ENCODE peak calls at places on chromosome 9, in nine cellular contexts. One of them, this sample, is unnamed. For H3K4me1, the result is how much of the 10 kb centered on the place peaks cover.

GRCh38 chr9:32596936-32597335 is 24.0 kb upstream of the NDUFB6 start:
- DNase-seq in stomach: no peak
- DNase-seq in SK-N-SH: no peak
- DNase-seq in sigmoid colon: no peak
- DNase-seq in suprapubic skin: no peak
- DNase-seq in HCT116: no peak
- DNase-seq in K562: no peak
- DNase-seq in spleen: no peak
- DNase-seq in H1: no peak
- DNase-seq in this sample: no peak

GRCh38 chr9:115640887-115641286 is 512.7 kb upstream of the PAPPA start:
- DNase-seq in stomach: no peak
- DNase-seq in SK-N-SH: no peak
- DNase-seq in sigmoid colon: no peak
- DNase-seq in suprapubic skin: no peak
- DNase-seq in HCT116: no peak
- DNase-seq in K562: no peak
- DNase-seq in spleen: no peak
- DNase-seq in H1: no peak
- DNase-seq in this sample: no peak

GRCh38 chr9:19998153-19998552 is 209.3 kb upstream of the SLC24A2 start:
- DNase-seq in stomach: no peak
- DNase-seq in SK-N-SH: no peak
- DNase-seq in sigmoid colon: no peak
- DNase-seq in suprapubic skin: no peak
- DNase-seq in HCT116: peak
- DNase-seq in K562: no peak
- DNase-seq in spleen: no peak
- DNase-seq in H1: no peak
- DNase-seq in this sample: no peak

GRCh38 chr9:22379272-22379671 is 67.4 kb upstream of the DMRTA1 start:
- DNase-seq in stomach: no peak
- DNase-seq in SK-N-SH: no peak
- DNase-seq in sigmoid colon: no peak
- DNase-seq in suprapubic skin: no peak
- DNase-seq in HCT116: no peak
- DNase-seq in K562: no peak
- DNase-seq in spleen: no peak
- DNase-seq in H1: no peak
- DNase-seq in this sample: no peak

GRCh38 chr9:117434568-117434967 is 19.7 kb upstream of the ASTN2 start:
- DNase-seq in stomach: no peak
- DNase-seq in SK-N-SH: no peak
- DNase-seq in sigmoid colon: no peak
- DNase-seq in suprapubic skin: no peak
- DNase-seq in HCT116: no peak
- DNase-seq in K562: no peak
- DNase-seq in spleen: no peak
- DNase-seq in H1: no peak
- DNase-seq in this sample: no peak

GRCh38 chr9:114588671-114589526 is 1.3 kb downstream of the ATP6V1G1 start:
- DNase-seq in stomach: no peak
- DNase-seq in SK-N-SH: no peak
- DNase-seq in sigmoid colon: no peak
- DNase-seq in suprapubic skin: no peak
- DNase-seq in HCT116: no peak
- DNase-seq in K562: peak
- DNase-seq in spleen: no peak
- DNase-seq in H1: no peak
- DNase-seq in this sample: no peak

GRCh38 chr9:33329117-33329563 is 38.8 kb downstream of the NFX1 start:
- DNase-seq in stomach: peak
- DNase-seq in SK-N-SH: no peak
- DNase-seq in sigmoid colon: peak
- DNase-seq in suprapubic skin: no peak
- DNase-seq in HCT116: no peak
- DNase-seq in K562: no peak
- DNase-seq in spleen: no peak
- DNase-seq in H1: no peak
- DNase-seq in this sample: peak

GRCh38 chr9:124078641-124079040 is 67.1 kb downstream of the LHX2 start:
- DNase-seq in stomach: no peak
- DNase-seq in SK-N-SH: no peak
- DNase-seq in sigmoid colon: no peak
- DNase-seq in suprapubic skin: no peak
- DNase-seq in HCT116: no peak
- DNase-seq in K562: no peak
- DNase-seq in spleen: no peak
- DNase-seq in H1: no peak
- DNase-seq in this sample: no peak

GRCh38 chr9:78109075-78109474 is 77.5 kb upstream of the GNAQ start:
- DNase-seq in stomach: no peak
- DNase-seq in SK-N-SH: no peak
- DNase-seq in sigmoid colon: no peak
- DNase-seq in suprapubic skin: no peak
- DNase-seq in HCT116: no peak
- DNase-seq in K562: no peak
- DNase-seq in spleen: no peak
- DNase-seq in H1: no peak
- DNase-seq in this sample: no peak

GRCh38 chr9:136488247-136489214 is 5.7 kb upstream of the SEC16A start:
- DNase-seq in stomach: peak
- DNase-seq in SK-N-SH: peak
- DNase-seq in sigmoid colon: peak
- DNase-seq in suprapubic skin: no peak
- DNase-seq in HCT116: no peak
- DNase-seq in K562: peak
- DNase-seq in spleen: peak
- DNase-seq in H1: peak
- DNase-seq in this sample: peak

GRCh38 chr9:33106827-33107621 is 30.6 kb upstream of the SMU1 start:
- DNase-seq in stomach: peak
- DNase-seq in SK-N-SH: no peak
- DNase-seq in sigmoid colon: peak
- DNase-seq in suprapubic skin: no peak
- DNase-seq in HCT116: no peak
- DNase-seq in K562: peak
- DNase-seq in spleen: no peak
- DNase-seq in H1: no peak
- DNase-seq in this sample: peak

GRCh38 chr9:93587651-93588347 is 11.4 kb downstream of the PHF2 start:
- DNase-seq in stomach: no peak
- DNase-seq in SK-N-SH: peak
- DNase-seq in sigmoid colon: no peak
- DNase-seq in suprapubic skin: peak
- DNase-seq in HCT116: no peak
- DNase-seq in K562: no peak
- DNase-seq in spleen: peak
- DNase-seq in H1: no peak
- DNase-seq in this sample: no peak

GRCh38 chr9:125851971-125852370 is 104.8 kb downstream of the PBX3 start:
- DNase-seq in stomach: no peak
- DNase-seq in SK-N-SH: no peak
- DNase-seq in sigmoid colon: no peak
- DNase-seq in suprapubic skin: no peak
- DNase-seq in HCT116: no peak
- DNase-seq in K562: no peak
- DNase-seq in spleen: no peak
- DNase-seq in H1: no peak
- DNase-seq in this sample: no peak

GRCh38 chr9:130017035-130017909 is 25.7 kb downstream of the FNBP1 start:
- DNase-seq in stomach: no peak
- DNase-seq in SK-N-SH: no peak
- DNase-seq in sigmoid colon: no peak
- DNase-seq in suprapubic skin: no peak
- DNase-seq in HCT116: no peak
- DNase-seq in K562: no peak
- DNase-seq in spleen: no peak
- DNase-seq in H1: no peak
- DNase-seq in this sample: no peak

GRCh38 chr9:31486630-31487029 is 897.8 kb upstream of the ACO1 start:
- DNase-seq in stomach: no peak
- DNase-seq in SK-N-SH: no peak
- DNase-seq in sigmoid colon: no peak
- DNase-seq in suprapubic skin: no peak
- DNase-seq in HCT116: no peak
- DNase-seq in K562: no peak
- DNase-seq in spleen: no peak
- DNase-seq in H1: no peak
- DNase-seq in this sample: no peak

GRCh38 chr9:112180387-112180881 is 5.3 kb upstream of the SUSD1 start:
- DNase-seq in stomach: no peak
- DNase-seq in SK-N-SH: no peak
- DNase-seq in sigmoid colon: no peak
- DNase-seq in suprapubic skin: no peak
- DNase-seq in HCT116: no peak
- DNase-seq in K562: peak
- DNase-seq in spleen: no peak
- DNase-seq in H1: no peak
- DNase-seq in this sample: no peak

GRCh38 chr9:16496908-16497307 is 373.6 kb downstream of the BNC2 start:
- DNase-seq in stomach: no peak
- DNase-seq in SK-N-SH: no peak
- DNase-seq in sigmoid colon: no peak
- DNase-seq in suprapubic skin: no peak
- DNase-seq in HCT116: no peak
- DNase-seq in K562: no peak
- DNase-seq in spleen: no peak
- DNase-seq in H1: no peak
- DNase-seq in this sample: no peak

GRCh38 chr9:95078934-95079333 is 238.6 kb downstream of the FANCC start:
- DNase-seq in stomach: peak
- DNase-seq in SK-N-SH: no peak
- DNase-seq in sigmoid colon: peak
- DNase-seq in suprapubic skin: peak
- DNase-seq in HCT116: no peak
- DNase-seq in K562: no peak
- DNase-seq in spleen: peak
- DNase-seq in H1: no peak
- DNase-seq in this sample: no peak

GRCh38 chr9:131697097-131697496 is 42.8 kb downstream of the RAPGEF1 start:
- DNase-seq in stomach: peak
- DNase-seq in SK-N-SH: no peak
- DNase-seq in sigmoid colon: peak
- DNase-seq in suprapubic skin: no peak
- DNase-seq in HCT116: no peak
- DNase-seq in K562: no peak
- DNase-seq in spleen: no peak
- DNase-seq in H1: no peak
- DNase-seq in this sample: no peak

DNA sequence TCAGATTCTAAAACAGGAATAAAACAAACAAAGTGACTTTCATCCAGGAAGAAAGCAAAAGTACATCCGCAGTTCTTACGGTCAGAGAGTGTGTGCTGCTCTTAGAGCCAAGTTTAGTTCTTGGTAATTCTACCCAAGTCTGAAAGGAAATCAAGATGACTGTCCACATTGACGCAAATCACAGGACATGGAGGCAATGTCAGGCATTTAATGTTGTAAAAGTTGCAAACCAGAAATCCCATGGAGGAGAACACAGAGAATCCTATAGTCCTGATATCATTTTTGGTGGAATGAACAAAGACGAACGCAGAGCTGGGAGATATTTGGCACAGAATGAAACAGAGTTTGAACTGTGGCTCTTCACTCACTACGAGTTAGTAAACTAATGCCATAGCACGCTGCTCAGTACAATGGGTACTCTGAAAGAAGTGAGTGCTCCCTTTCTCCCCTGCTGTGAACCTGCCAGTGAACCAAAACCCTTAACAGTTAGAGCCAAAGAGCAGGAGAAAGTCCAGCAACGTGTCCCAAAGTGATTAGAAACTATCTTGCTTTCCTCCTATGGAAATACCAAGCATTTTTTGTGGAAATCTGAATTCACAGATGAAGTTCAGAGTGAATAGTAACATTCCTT is 74.3 kb downstream of the MUSK start:
- DNase-seq in stomach: no peak
- DNase-seq in SK-N-SH: no peak
- DNase-seq in sigmoid colon: no peak
- DNase-seq in suprapubic skin: no peak
- DNase-seq in HCT116: no peak
- DNase-seq in K562: no peak
- DNase-seq in spleen: no peak
- DNase-seq in H1: no peak
- DNase-seq in this sample: peak
- TF ChIP-seq POLR2AphosphoS5 in stomach: no peak
- TF ChIP-seq POLR2AphosphoS5 in SK-N-SH: no peak
- TF ChIP-seq POLR2AphosphoS5 in sigmoid colon: no peak
- TF ChIP-seq POLR2AphosphoS5 in suprapubic skin: no peak
- TF ChIP-seq POLR2AphosphoS5 in HCT116: no peak
- TF ChIP-seq POLR2AphosphoS5 in K562: no peak
- TF ChIP-seq POLR2AphosphoS5 in spleen: no peak
- TF ChIP-seq POLR2AphosphoS5 in H1: no peak
- TF ChIP-seq POLR2AphosphoS5 in this sample: peak

GRCh38 chr9:563200-563599 is 278.3 kb upstream of the DMRT1 start:
- DNase-seq in stomach: no peak
- DNase-seq in SK-N-SH: no peak
- DNase-seq in sigmoid colon: no peak
- DNase-seq in suprapubic skin: no peak
- DNase-seq in HCT116: no peak
- DNase-seq in K562: no peak
- DNase-seq in spleen: no peak
- DNase-seq in H1: no peak
- DNase-seq in this sample: no peak
- H3K4me1 ChIP-seq in stomach: under half
- H3K4me1 ChIP-seq in SK-N-SH: under half
- H3K4me1 ChIP-seq in sigmoid colon: under half
- H3K4me1 ChIP-seq in suprapubic skin: under half
- H3K4me1 ChIP-seq in HCT116: under half
- H3K4me1 ChIP-seq in K562: under half
- H3K4me1 ChIP-seq in spleen: under half
- H3K4me1 ChIP-seq in H1: under half
- H3K4me1 ChIP-seq in this sample: under half

GRCh38 chr9:98501776-98502175 is 207.0 kb downstream of the GABBR2 start:
- DNase-seq in stomach: no peak
- DNase-seq in SK-N-SH: no peak
- DNase-seq in sigmoid colon: no peak
- DNase-seq in suprapubic skin: no peak
- DNase-seq in HCT116: no peak
- DNase-seq in K562: no peak
- DNase-seq in spleen: no peak
- DNase-seq in H1: peak
- DNase-seq in this sample: no peak
- TF ChIP-seq POLR2AphosphoS5 in stomach: no peak
- TF ChIP-seq POLR2AphosphoS5 in SK-N-SH: no peak
- TF ChIP-seq POLR2AphosphoS5 in sigmoid colon: no peak
- TF ChIP-seq POLR2AphosphoS5 in suprapubic skin: no peak
- TF ChIP-seq POLR2AphosphoS5 in HCT116: no peak
- TF ChIP-seq POLR2AphosphoS5 in K562: no peak
- TF ChIP-seq POLR2AphosphoS5 in spleen: no peak
- TF ChIP-seq POLR2AphosphoS5 in H1: no peak
- TF ChIP-seq POLR2AphosphoS5 in this sample: no peak

DNA sequence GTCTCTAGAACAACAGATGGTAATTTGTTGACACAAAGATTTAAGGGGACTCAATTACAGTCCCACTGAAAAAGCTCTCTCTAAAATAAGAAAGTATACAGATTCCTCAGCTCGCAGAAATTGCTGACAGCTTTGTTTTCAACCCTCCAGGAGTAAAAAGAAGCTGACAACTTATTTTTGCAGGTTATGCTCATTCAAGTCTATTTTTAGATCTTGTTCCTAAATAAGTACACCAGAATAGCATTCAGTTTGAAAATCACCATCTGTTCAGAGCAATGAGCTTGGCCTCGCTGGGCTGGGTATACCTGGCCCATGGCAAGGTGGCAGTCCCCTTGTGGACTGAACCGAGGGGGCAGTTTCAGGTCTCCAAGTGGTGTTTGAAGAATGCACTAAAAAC is 169.3 kb downstream of the AUH start:
- DNase-seq in stomach: no peak
- DNase-seq in SK-N-SH: no peak
- DNase-seq in sigmoid colon: no peak
- DNase-seq in suprapubic skin: no peak
- DNase-seq in HCT116: no peak
- DNase-seq in K562: no peak
- DNase-seq in spleen: no peak
- DNase-seq in H1: peak
- DNase-seq in this sample: no peak
- H3K4me1 ChIP-seq in stomach: under half
- H3K4me1 ChIP-seq in SK-N-SH: under half
- H3K4me1 ChIP-seq in sigmoid colon: half or more
- H3K4me1 ChIP-seq in suprapubic skin: half or more
- H3K4me1 ChIP-seq in HCT116: half or more
- H3K4me1 ChIP-seq in K562: under half
- H3K4me1 ChIP-seq in spleen: half or more
- H3K4me1 ChIP-seq in H1: under half
- H3K4me1 ChIP-seq in this sample: under half